ENCODE peak calls at places on chromosome X, in six cellular contexts. X is breast epithelium; D is gastrocnemius medialis; A is neural progenitor cell; S is CD8-positive, alpha-beta T cell; Q is mammary epithelial cell. Z is an unnamed sample.
A peak's percentile ranks its signal among the peaks of the same experiment; 100 is the strongest.

GRCh38 chrX:316351-317325 is 2.0 kb downstream of the GTPBP6 start:
- DNase-seq in X (peak; percentile 50), D (no peak), A (no peak), S (no peak), Q (no peak), Z (no peak)

GRCh38 chrX:138897621-138898492 is 186.3 kb upstream of the FGF13 start:
- DNase-seq in X (no peak), D (no peak), A (no peak), S (no peak), Q (peak; percentile 35), Z (no peak)

GRCh38 chrX:113868169-113868568 is 715.7 kb upstream of the HTR2C start:
- DNase-seq in X (no peak), D (no peak), A (no peak), S (no peak), Q (no peak), Z (no peak)

GRCh38 chrX:54415534-54416350 is 24.5 kb upstream of the TSR2 start:
- DNase-seq in X (no peak), D (no peak), A (peak; percentile 51), S (no peak), Q (no peak), Z (no peak)

GRCh38 chrX:114615765-114616164 is 31.9 kb downstream of the HTR2C start:
- DNase-seq in X (no peak), D (no peak), A (no peak), S (no peak), Q (no peak), Z (no peak)

GRCh38 chrX:115630204-115630603 is 69.2 kb downstream of the PLS3 start:
- DNase-seq in X (no peak), D (no peak), A (no peak), S (no peak), Q (no peak), Z (no peak)

GRCh38 chrX:8404443-8404842 is 60.2 kb upstream of the VCX3B start:
- DNase-seq in X (no peak), D (peak; percentile 15), A (peak; percentile 60), S (no peak), Q (peak; percentile 9), Z (peak; percentile 60)

GRCh38 chrX:17537652-17538301 is 162.8 kb downstream of the NHS start:
- DNase-seq in X (no peak), D (no peak), A (peak; percentile 91), S (no peak), Q (no peak), Z (no peak)

GRCh38 chrX:105314468-105314867 is 94.0 kb upstream of the TEX13A start:
- DNase-seq in X (no peak), D (no peak), A (no peak), S (no peak), Q (peak; percentile 89), Z (no peak)

GRCh38 chrX:29792335-29792734 is 423.0 kb upstream of the MAGEB2 start:
- DNase-seq in X (no peak), D (no peak), A (no peak), S (no peak), Q (no peak), Z (no peak)

GRCh38 chrX:128464091-128464490 is 411.9 kb upstream of the ACTRT1 start:
- DNase-seq in X (no peak), D (no peak), A (no peak), S (no peak), Q (peak; percentile 41), Z (no peak)

GRCh38 chrX:69319376-69319775 is 154.1 kb upstream of the PJA1 start:
- DNase-seq in X (no peak), D (no peak), A (no peak), S (no peak), Q (peak; percentile 53), Z (no peak)

GRCh38 chrX:69299271-69299670 is 134.0 kb upstream of the PJA1 start:
- DNase-seq in X (no peak), D (no peak), A (no peak), S (no peak), Q (no peak), Z (no peak)

GRCh38 chrX:41344053-41344452 is 10.1 kb downstream of the DDX3X start:
- DNase-seq in X (no peak), D (no peak), A (no peak), S (no peak), Q (no peak), Z (no peak)

GRCh38 chrX:57573754-57574153 is 18.1 kb upstream of the ZXDB start:
- DNase-seq in X (no peak), D (no peak), A (peak; percentile 39), S (no peak), Q (no peak), Z (no peak)

GRCh38 chrX:119398974-119399771 is at the start of gene SLC25A43:
- DNase-seq in X (no peak), D (no peak), A (peak; percentile 55), S (peak; percentile 22), Q (peak; percentile 11), Z (peak; percentile 19)

GRCh38 chrX:1600406-1601050 is 9.1 kb downstream of the AKAP17A start:
- DNase-seq in X (no peak), D (no peak), A (no peak), S (no peak), Q (no peak), Z (no peak)

GRCh38 chrX:151697537-151697936 is 2.3 kb downstream of the PRRG3 start:
- DNase-seq in X (no peak), D (no peak), A (no peak), S (no peak), Q (no peak), Z (no peak)

GRCh38 chrX:54891573-54891972 is 29.1 kb upstream of the TRO start:
- DNase-seq in X (no peak), D (no peak), A (peak; percentile 54), S (peak; percentile 26), Q (peak; percentile 37), Z (peak; percentile 52)

GRCh38 chrX:68703369-68703768 is 55.9 kb downstream of the STARD8 start:
- DNase-seq in X (no peak), D (no peak), A (no peak), S (no peak), Q (no peak), Z (no peak)

GRCh38 chrX:17441965-17442364 is 67.0 kb downstream of the NHS start:
- DNase-seq in X (no peak), D (no peak), A (no peak), S (no peak), Q (peak; percentile 85), Z (no peak)

GRCh38 chrX:69178592-69178991 is 13.3 kb upstream of the PJA1 start:
- DNase-seq in X (no peak), D (no peak), A (no peak), S (no peak), Q (no peak), Z (no peak)

GRCh38 chrX:152850465-152850864 is 19.6 kb downstream of the NSDHL start:
- DNase-seq in X (no peak), D (no peak), A (no peak), S (no peak), Q (no peak), Z (no peak)

GRCh38 chrX:120358687-120359086 is 3.2 kb upstream of the ATP1B4 start:
- DNase-seq in X (no peak), D (no peak), A (peak; percentile 2), S (no peak), Q (peak; percentile 78), Z (no peak)

GRCh38 chrX:18725316-18725943 is 18.0 kb downstream of the PPEF1 start:
- DNase-seq in X (no peak), D (no peak), A (no peak), S (no peak), Q (no peak), Z (no peak)

GRCh38 chrX:18721683-18722499 is 14.4 kb downstream of the PPEF1 start:
- DNase-seq in X (no peak), D (peak; percentile 4), A (no peak), S (no peak), Q (no peak), Z (no peak)

GRCh38 chrX:18722500-18723071 is 15.1 kb downstream of the PPEF1 start:
- DNase-seq in X (no peak), D (no peak), A (no peak), S (no peak), Q (no peak), Z (no peak)

GRCh38 chrX:18714910-18715309 is 7.5 kb downstream of the PPEF1 start:
- DNase-seq in X (no peak), D (no peak), A (no peak), S (no peak), Q (no peak), Z (no peak)

DNA sequence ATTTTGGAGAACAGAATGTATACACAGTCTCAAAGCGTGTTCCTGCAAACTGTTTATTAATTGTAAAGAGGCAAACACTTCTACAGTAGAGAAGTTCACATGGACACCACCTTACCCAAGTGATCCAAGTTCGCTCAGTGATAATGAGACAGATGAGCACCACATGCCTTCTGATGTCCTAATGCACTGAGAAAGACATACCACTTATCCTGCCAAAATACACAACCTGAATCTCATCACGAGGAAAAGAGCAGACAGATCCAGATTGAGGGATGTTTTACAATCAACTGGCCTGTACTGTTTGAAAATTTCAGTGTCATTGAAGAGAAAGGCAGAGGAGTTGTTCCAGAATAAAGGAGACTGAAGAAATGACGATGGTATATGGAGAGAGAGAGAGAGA is 12.4 kb downstream of the PPEF1 start:
- DNase-seq in X (no peak), D (no peak), A (no peak), S (no peak), Q (no peak), Z (no peak)
- H3K9me3 ChIP-seq in X (no peaks in the 10 kb centered on the region), D (no peaks in the 10 kb centered on the region), A (no peaks in the 10 kb centered on the region), S (no peaks in the 10 kb centered on the region), Q (peaks cover 6% of the 10 kb centered on the region), Z (no peaks in the 10 kb centered on the region)

GRCh38 chrX:49190783-49191032 is 4.5 kb upstream of the PRICKLE3 start:
- DNase-seq in X (no peak), D (no peak), A (no peak), S (no peak), Q (no peak), Z (no peak)
- H3K27ac ChIP-seq in X (peak overlapping the region; percentile 77), D (peak overlapping the region; percentile 88), A (no peak overlapping the region), S (peak overlapping the region; percentile 48), Q (peak overlapping the region; percentile 23), Z (peak overlapping the region; percentile 81)

DNA sequence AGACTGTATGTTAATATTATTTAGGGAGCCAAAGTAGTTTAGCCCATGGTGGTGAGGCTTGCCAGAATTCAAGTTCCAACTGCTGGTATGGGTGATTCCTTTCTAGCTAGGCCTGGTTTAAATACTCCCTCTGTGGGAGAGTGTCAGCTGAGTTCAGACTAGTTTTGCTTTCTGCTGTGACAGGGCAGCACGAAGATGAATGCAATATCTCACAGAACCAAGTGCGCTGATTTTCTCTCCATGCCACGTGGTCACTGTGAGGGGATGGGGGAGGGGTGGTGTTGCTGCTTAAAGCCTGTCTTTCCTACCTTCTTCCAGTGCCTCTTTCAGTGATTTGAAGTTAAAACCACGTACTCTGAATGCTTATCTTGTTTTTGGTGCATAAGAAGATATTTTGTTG is 445.7 kb upstream of the CXorf51B start:
- DNase-seq in X (no peak), D (no peak), A (no peak), S (no peak), Q (no peak), Z (no peak)
- H3K9me3 ChIP-seq in X (no peaks in the 10 kb centered on the region), D (no peaks in the 10 kb centered on the region), A (no peaks in the 10 kb centered on the region), S (no peaks in the 10 kb centered on the region), Q (peaks cover 19% of the 10 kb centered on the region), Z (no peaks in the 10 kb centered on the region)

DNA sequence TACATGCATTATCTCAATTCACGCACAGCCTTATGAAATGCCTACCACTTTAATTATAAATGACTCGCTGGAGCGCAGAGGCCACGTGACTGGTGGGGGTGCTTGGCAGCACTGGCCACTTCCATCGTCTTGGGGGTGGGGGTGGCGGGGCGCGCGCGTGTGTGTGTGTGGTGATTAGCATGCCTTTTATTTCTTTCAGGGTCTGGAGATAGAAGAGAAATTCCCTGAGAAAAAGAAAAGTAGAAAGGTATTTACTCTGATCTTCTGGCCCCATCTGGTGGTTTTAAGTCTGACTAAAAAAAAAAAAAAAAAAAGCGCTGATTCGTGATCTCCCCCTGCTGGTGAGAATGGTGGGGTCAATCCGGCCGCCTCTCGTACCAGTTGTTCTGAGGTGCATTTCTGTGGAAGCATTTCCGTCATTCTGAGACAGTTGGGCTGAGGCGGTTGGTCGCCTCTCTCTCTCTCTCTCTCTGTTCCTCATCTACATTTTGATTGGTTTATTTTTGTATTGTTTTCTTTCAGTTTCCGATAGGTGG is at the start of gene CCNB3:
- DNase-seq in X (peak; percentile 56), D (peak; percentile 24), A (peak; percentile 68), S (peak; percentile 77), Q (peak; percentile 70), Z (peak; percentile 80)
- H3K27ac ChIP-seq in X (no peak within 1 kb of the TSS), D (peak within 1 kb of the TSS; percentile 35), A (no peak within 1 kb of the TSS), S (peak within 1 kb of the TSS; percentile 56), Q (peak within 1 kb of the TSS; percentile 27), Z (no peak within 1 kb of the TSS)

Z was measured in testis.